ENCODE peak calls at places on chromosomes 5 and 9, in five cellular contexts. Z, H, K, W and M are unnamed samples. For H3K27me3, the result is how much of the 10 kb centered on the place peaks cover.

GRCh38 chr5:96913233-96913632 is 22.6 kb upstream of the LNPEP start:
- DNase-seq in W (no peak), H (no peak), K (no peak), Z (no peak), M (no peak)

GRCh38 chr9:8946461-8946860 is 1146.9 kb upstream of the DMAC1 start:
- DNase-seq in H (no peak), W (no peak), K (no peak), Z (no peak), M (no peak)

GRCh38 chr5:38414348-38414747 is 142.1 kb downstream of the LIFR start:
- DNase-seq in W (no peak), H (no peak), Z (no peak), K (no peak), M (no peak)

GRCh38 chr5:113489299-113489698 is 1.0 kb upstream of the MCC start:
- DNase-seq in H (no peak), W (no peak), Z (peak), K (peak), M (no peak)

GRCh38 chr9:89425921-89426388 is 72.0 kb downstream of the SEMA4D start:
- DNase-seq in Z (no peak), K (no peak), H (no peak), W (no peak), M (no peak)

GRCh38 chr5:172747471-172747870 is 23.5 kb downstream of the DUSP1 start:
- DNase-seq in K (no peak), H (no peak), W (no peak), Z (no peak), M (no peak)

GRCh38 chr5:56129288-56129687 is 103.8 kb downstream of the ANKRD55 start:
- DNase-seq in W (no peak), Z (no peak), K (no peak), H (no peak), M (no peak)

GRCh38 chr9:103168254-103168653 is 173.1 kb downstream of the CYLC2 start:
- DNase-seq in W (no peak), K (no peak), Z (no peak), H (no peak), M (no peak)

GRCh38 chr5:763998-764781 is 20.3 kb downstream of the ZDHHC11B start:
- DNase-seq in H (peak), Z (no peak), K (no peak), W (no peak), M (no peak)

GRCh38 chr9:104798209-104798995 is 34.5 kb downstream of the NIPSNAP3B start:
- DNase-seq in W (no peak), Z (no peak), H (no peak), K (no peak), M (no peak)

GRCh38 chr5:71865202-71865601 is 146.1 kb downstream of the CARTPT start:
- DNase-seq in W (no peak), H (no peak), K (peak), Z (no peak), M (no peak)

GRCh38 chr9:126623314-126623666 is 9.6 kb downstream of the LMX1B start:
- DNase-seq in Z (no peak), K (no peak), H (no peak), W (no peak), M (no peak)
- H3K27me3 ChIP-seq in Z (under half), K (under half), H (half or more), W (under half), M (half or more)

DNA sequence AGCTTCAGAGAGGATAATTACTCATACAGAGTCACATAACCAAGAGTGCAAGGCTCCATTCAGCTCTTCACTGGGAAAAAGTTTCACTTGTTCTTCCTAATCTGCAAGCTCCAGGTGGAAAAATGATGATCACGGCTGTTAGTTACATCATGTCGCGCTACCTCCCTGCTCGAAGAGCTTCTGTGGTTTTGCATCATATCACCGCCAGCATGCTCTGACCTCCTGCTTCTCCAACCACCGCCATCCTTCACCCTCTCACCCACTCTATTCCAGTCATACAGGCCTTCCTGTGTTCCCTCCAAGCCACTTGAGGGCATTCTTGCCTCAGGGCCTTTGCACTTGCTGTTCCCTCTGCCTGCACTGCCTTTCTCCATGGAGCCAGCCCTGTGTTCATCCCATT is 47.1 kb downstream of the COL27A1 start:
- DNase-seq in K (no peak), Z (no peak), W (no peak), H (no peak), M (no peak)
- H3K27ac ChIP-seq in K (no peak), Z (no peak), W (no peak), H (no peak), M (no peak)

GRCh38 chr9:16704489-16705111 is 165.9 kb downstream of the BNC2 start:
- DNase-seq in K (peak), H (peak), Z (no peak), W (peak), M (peak)
- H3K4me3 ChIP-seq in K (no peak), H (peak), Z (no peak), W (peak), M (peak)

GRCh38 chr5:132813599-132814440 is 718 bp downstream of the SOWAHA start:
- DNase-seq in K (no peak), H (no peak), Z (no peak), W (peak), M (no peak)
- H3K27me3 ChIP-seq in K (under half), H (half or more), Z (under half), W (under half), M (half or more)